ENCODE peak calls at places on chromosome 17, in five cellular contexts. U is activated naive CD4-positive, alpha-beta T cell; Y is GM06990; J is HS-27A; H is iPS-NIHi11. Q is an unnamed sample.

GRCh38 chr17:68085751-68086445 is 50.4 kb downstream of the KPNA2 start:
- DNase-seq in U (no peak), Y (peak), J (no peak), H (no peak), Q (no peak)

GRCh38 chr17:21288581-21289017 is 4.1 kb downstream of the MAP2K3 start:
- DNase-seq in U (no peak), Y (no peak), J (no peak), H (no peak), Q (no peak)

GRCh38 chr17:21462259-21462658 is 86.1 kb downstream of the KCNJ12 start:
- DNase-seq in U (no peak), Y (no peak), J (no peak), H (no peak), Q (no peak)

GRCh38 chr17:62966426-62967110 is 533 bp downstream of the TANC2 start:
- DNase-seq in U (peak), Y (peak), J (no peak), H (peak), Q (no peak)

GRCh38 chr17:65556014-65556909 is 5.2 kb downstream of the AXIN2 start:
- DNase-seq in U (peak), Y (peak), J (no peak), H (peak), Q (peak)

GRCh38 chr17:17205368-17206148 is 575 bp downstream of the PLD6 start:
- DNase-seq in U (peak), Y (peak), J (peak), H (peak), Q (no peak)

GRCh38 chr17:79466562-79467350 is 144.1 kb downstream of the RBFOX3 start:
- DNase-seq in U (no peak), Y (no peak), J (no peak), H (no peak), Q (no peak)

GRCh38 chr17:337453-337852 is 15.2 kb downstream of the RPH3AL start:
- DNase-seq in U (no peak), Y (no peak), J (no peak), H (no peak), Q (no peak)

GRCh38 chr17:2087597-2088211 is 32.8 kb downstream of the HIC1 start:
- DNase-seq in U (no peak), Y (peak), J (no peak), H (no peak), Q (no peak)